ENCODE peak calls at places on chromosomes 6 and 20, in eight cellular contexts. One of them, this sample, is unnamed.

GRCh38 chr6:169720207-169720855 is 4.0 kb downstream of the PHF10 start:
- DNase-seq in heart left ventricle: no peak
- DNase-seq in hepatocyte: no peak
- DNase-seq in mesenchymal stem cell: no peak
- DNase-seq in suprapubic skin: no peak
- DNase-seq in body of pancreas: no peak
- DNase-seq in adrenal gland: no peak
- DNase-seq in cardiac muscle cell: no peak
- DNase-seq in this sample: no peak

GRCh38 chr20:22958390-22958789 is 76.7 kb upstream of the SSTR4 start:
- DNase-seq in heart left ventricle: no peak
- DNase-seq in hepatocyte: no peak
- DNase-seq in mesenchymal stem cell: no peak
- DNase-seq in suprapubic skin: no peak
- DNase-seq in body of pancreas: no peak
- DNase-seq in adrenal gland: no peak
- DNase-seq in cardiac muscle cell: no peak
- DNase-seq in this sample: no peak

GRCh38 chr6:15096894-15097837 is 148.7 kb upstream of the JARID2 start:
- DNase-seq in heart left ventricle: no peak
- DNase-seq in hepatocyte: no peak
- DNase-seq in mesenchymal stem cell: no peak
- DNase-seq in suprapubic skin: no peak
- DNase-seq in body of pancreas: no peak
- DNase-seq in adrenal gland: no peak
- DNase-seq in cardiac muscle cell: peak; percentile 31
- DNase-seq in this sample: no peak

GRCh38 chr6:145798530-145798929 is 16.1 kb downstream of the FBXO30 start:
- DNase-seq in heart left ventricle: no peak
- DNase-seq in hepatocyte: no peak
- DNase-seq in mesenchymal stem cell: no peak
- DNase-seq in suprapubic skin: no peak
- DNase-seq in body of pancreas: no peak
- DNase-seq in adrenal gland: no peak
- DNase-seq in cardiac muscle cell: peak; percentile 28
- DNase-seq in this sample: no peak

GRCh38 chr6:5335020-5335419 is 73.7 kb downstream of the FARS2 start:
- DNase-seq in heart left ventricle: no peak
- DNase-seq in hepatocyte: no peak
- DNase-seq in mesenchymal stem cell: no peak
- DNase-seq in suprapubic skin: no peak
- DNase-seq in body of pancreas: no peak
- DNase-seq in adrenal gland: no peak
- DNase-seq in cardiac muscle cell: no peak
- DNase-seq in this sample: no peak

GRCh38 chr6:5034328-5034727 is 30.5 kb upstream of the RPP40 start:
- DNase-seq in heart left ventricle: no peak
- DNase-seq in hepatocyte: no peak
- DNase-seq in mesenchymal stem cell: no peak
- DNase-seq in suprapubic skin: no peak
- DNase-seq in body of pancreas: no peak
- DNase-seq in adrenal gland: no peak
- DNase-seq in cardiac muscle cell: no peak
- DNase-seq in this sample: peak; percentile 18

GRCh38 chr6:157323924-157324276 is 581 bp upstream of the TMEM242 start:
- DNase-seq in heart left ventricle: peak; percentile 83
- DNase-seq in hepatocyte: peak; percentile 88
- DNase-seq in mesenchymal stem cell: peak; percentile 89
- DNase-seq in suprapubic skin: peak; percentile 90
- DNase-seq in body of pancreas: peak; percentile 85
- DNase-seq in adrenal gland: peak; percentile 91
- DNase-seq in cardiac muscle cell: peak; percentile 91
- DNase-seq in this sample: peak; percentile 91

GRCh38 chr6:5682530-5682929 is 324.2 kb downstream of the NRN1 start:
- DNase-seq in heart left ventricle: no peak
- DNase-seq in hepatocyte: no peak
- DNase-seq in mesenchymal stem cell: no peak
- DNase-seq in suprapubic skin: no peak
- DNase-seq in body of pancreas: no peak
- DNase-seq in adrenal gland: no peak
- DNase-seq in cardiac muscle cell: no peak
- DNase-seq in this sample: no peak

GRCh38 chr6:149250982-149251381 is 66.5 kb upstream of the TAB2 start:
- DNase-seq in heart left ventricle: no peak
- DNase-seq in hepatocyte: no peak
- DNase-seq in mesenchymal stem cell: no peak
- DNase-seq in suprapubic skin: no peak
- DNase-seq in body of pancreas: no peak
- DNase-seq in adrenal gland: no peak
- DNase-seq in cardiac muscle cell: no peak
- DNase-seq in this sample: no peak

GRCh38 chr6:157760589-157761330 is 62.3 kb upstream of the SNX9 start:
- DNase-seq in heart left ventricle: no peak
- DNase-seq in hepatocyte: no peak
- DNase-seq in mesenchymal stem cell: peak; percentile 77
- DNase-seq in suprapubic skin: no peak
- DNase-seq in body of pancreas: no peak
- DNase-seq in adrenal gland: no peak
- DNase-seq in cardiac muscle cell: peak; percentile 82
- DNase-seq in this sample: no peak

GRCh38 chr6:18990313-18990978 is 603.3 kb downstream of the RNF144B start:
- DNase-seq in heart left ventricle: peak; percentile 64
- DNase-seq in hepatocyte: peak; percentile 90
- DNase-seq in mesenchymal stem cell: peak; percentile 16
- DNase-seq in suprapubic skin: no peak
- DNase-seq in body of pancreas: peak; percentile 64
- DNase-seq in adrenal gland: peak; percentile 77
- DNase-seq in cardiac muscle cell: peak; percentile 62
- DNase-seq in this sample: no peak

GRCh38 chr6:105900120-105900937 is 185.8 kb upstream of the PRDM1 start:
- DNase-seq in heart left ventricle: no peak
- DNase-seq in hepatocyte: no peak
- DNase-seq in mesenchymal stem cell: peak; percentile 89
- DNase-seq in suprapubic skin: no peak
- DNase-seq in body of pancreas: no peak
- DNase-seq in adrenal gland: no peak
- DNase-seq in cardiac muscle cell: peak; percentile 10
- DNase-seq in this sample: no peak

GRCh38 chr6:56957856-56958255 is 2.9 kb downstream of the BEND6 start:
- DNase-seq in heart left ventricle: no peak
- DNase-seq in hepatocyte: no peak
- DNase-seq in mesenchymal stem cell: no peak
- DNase-seq in suprapubic skin: no peak
- DNase-seq in body of pancreas: no peak
- DNase-seq in adrenal gland: no peak
- DNase-seq in cardiac muscle cell: no peak
- DNase-seq in this sample: no peak

GRCh38 chr6:7542878-7543394 is 1.5 kb downstream of the DSP start:
- DNase-seq in heart left ventricle: peak; percentile 75
- DNase-seq in hepatocyte: peak; percentile 94
- DNase-seq in mesenchymal stem cell: peak; percentile 72
- DNase-seq in suprapubic skin: peak; percentile 83
- DNase-seq in body of pancreas: peak; percentile 93
- DNase-seq in adrenal gland: peak; percentile 89
- DNase-seq in cardiac muscle cell: peak; percentile 26
- DNase-seq in this sample: no peak

GRCh38 chr6:170139531-170139930 is 151.3 kb downstream of the DLL1 start:
- DNase-seq in heart left ventricle: peak; percentile 7
- DNase-seq in hepatocyte: no peak
- DNase-seq in mesenchymal stem cell: no peak
- DNase-seq in suprapubic skin: peak; percentile 69
- DNase-seq in body of pancreas: no peak
- DNase-seq in adrenal gland: no peak
- DNase-seq in cardiac muscle cell: no peak
- DNase-seq in this sample: peak; percentile 52

GRCh38 chr6:139325003-139325600 is 33.3 kb upstream of the TXLNB start:
- DNase-seq in heart left ventricle: no peak
- DNase-seq in hepatocyte: no peak
- DNase-seq in mesenchymal stem cell: no peak
- DNase-seq in suprapubic skin: no peak
- DNase-seq in body of pancreas: no peak
- DNase-seq in adrenal gland: no peak
- DNase-seq in cardiac muscle cell: no peak
- DNase-seq in this sample: no peak

GRCh38 chr20:16548073-16548672 is 25.1 kb downstream of the KIF16B start:
- DNase-seq in heart left ventricle: no peak
- DNase-seq in hepatocyte: no peak
- DNase-seq in mesenchymal stem cell: no peak
- DNase-seq in suprapubic skin: no peak
- DNase-seq in body of pancreas: no peak
- DNase-seq in adrenal gland: no peak
- DNase-seq in cardiac muscle cell: no peak
- DNase-seq in this sample: no peak

GRCh38 chr6:49772296-49772695 is 14.8 kb downstream of the PGK2 start:
- DNase-seq in heart left ventricle: no peak
- DNase-seq in hepatocyte: no peak
- DNase-seq in mesenchymal stem cell: no peak
- DNase-seq in suprapubic skin: no peak
- DNase-seq in body of pancreas: no peak
- DNase-seq in adrenal gland: no peak
- DNase-seq in cardiac muscle cell: no peak
- DNase-seq in this sample: no peak

GRCh38 chr6:31693535-31693934 is 9.6 kb downstream of the ABHD16A start:
- DNase-seq in heart left ventricle: no peak
- DNase-seq in hepatocyte: no peak
- DNase-seq in mesenchymal stem cell: no peak
- DNase-seq in suprapubic skin: no peak
- DNase-seq in body of pancreas: no peak
- DNase-seq in adrenal gland: no peak
- DNase-seq in cardiac muscle cell: no peak
- DNase-seq in this sample: no peak

GRCh38 chr6:40640591-40641293 is 53.6 kb upstream of the LRFN2 start:
- DNase-seq in heart left ventricle: peak; percentile 22
- DNase-seq in hepatocyte: no peak
- DNase-seq in mesenchymal stem cell: no peak
- DNase-seq in suprapubic skin: no peak
- DNase-seq in body of pancreas: peak; percentile 6
- DNase-seq in adrenal gland: no peak
- DNase-seq in cardiac muscle cell: peak; percentile 6
- DNase-seq in this sample: no peak

GRCh38 chr20:52219441-52219840 is 27.9 kb upstream of the ZFP64 start:
- DNase-seq in heart left ventricle: no peak
- DNase-seq in hepatocyte: no peak
- DNase-seq in mesenchymal stem cell: peak; percentile 15
- DNase-seq in suprapubic skin: no peak
- DNase-seq in body of pancreas: no peak
- DNase-seq in adrenal gland: no peak
- DNase-seq in cardiac muscle cell: no peak
- DNase-seq in this sample: no peak

GRCh38 chr20:21185849-21186248 is 60.0 kb downstream of the KIZ start:
- DNase-seq in heart left ventricle: no peak
- DNase-seq in hepatocyte: no peak
- DNase-seq in mesenchymal stem cell: no peak
- DNase-seq in suprapubic skin: no peak
- DNase-seq in body of pancreas: no peak
- DNase-seq in adrenal gland: no peak
- DNase-seq in cardiac muscle cell: no peak
- DNase-seq in this sample: no peak

GRCh38 chr6:135088232-135088760 is 33.7 kb upstream of the HBS1L start:
- DNase-seq in heart left ventricle: no peak
- DNase-seq in hepatocyte: no peak
- DNase-seq in mesenchymal stem cell: no peak
- DNase-seq in suprapubic skin: no peak
- DNase-seq in body of pancreas: no peak
- DNase-seq in adrenal gland: no peak
- DNase-seq in cardiac muscle cell: no peak
- DNase-seq in this sample: no peak

GRCh38 chr6:25973923-25974555 is 11.4 kb downstream of the TRIM38 start:
- DNase-seq in heart left ventricle: no peak
- DNase-seq in hepatocyte: no peak
- DNase-seq in mesenchymal stem cell: no peak
- DNase-seq in suprapubic skin: no peak
- DNase-seq in body of pancreas: no peak
- DNase-seq in adrenal gland: no peak
- DNase-seq in cardiac muscle cell: no peak
- DNase-seq in this sample: no peak

GRCh38 chr6:13710552-13711383 is 867 bp downstream of the RANBP9 start:
- DNase-seq in heart left ventricle: peak; percentile 47
- DNase-seq in hepatocyte: peak; percentile 65
- DNase-seq in mesenchymal stem cell: peak; percentile 38
- DNase-seq in suprapubic skin: peak; percentile 83
- DNase-seq in body of pancreas: peak; percentile 66
- DNase-seq in adrenal gland: peak; percentile 54
- DNase-seq in cardiac muscle cell: no peak
- DNase-seq in this sample: peak; percentile 68

GRCh38 chr6:11011787-11012234 is 32.3 kb downstream of the ELOVL2 start:
- DNase-seq in heart left ventricle: no peak
- DNase-seq in hepatocyte: peak; percentile 71
- DNase-seq in mesenchymal stem cell: no peak
- DNase-seq in suprapubic skin: no peak
- DNase-seq in body of pancreas: peak; percentile 69
- DNase-seq in adrenal gland: no peak
- DNase-seq in cardiac muscle cell: peak; percentile 65
- DNase-seq in this sample: no peak
- H3K4me1 ChIP-seq in heart left ventricle: peaks cover 29% of the 10 kb centered on the region
- H3K4me1 ChIP-seq in hepatocyte: peaks cover 52% of the 10 kb centered on the region
- H3K4me1 ChIP-seq in mesenchymal stem cell: peaks cover 12% of the 10 kb centered on the region
- H3K4me1 ChIP-seq in suprapubic skin: peaks cover 17% of the 10 kb centered on the region
- H3K4me1 ChIP-seq in body of pancreas: peaks cover 8% of the 10 kb centered on the region
- H3K4me1 ChIP-seq in adrenal gland: no peaks in the 10 kb centered on the region
- H3K4me1 ChIP-seq in cardiac muscle cell: peaks cover 9% of the 10 kb centered on the region
- H3K4me1 ChIP-seq in this sample: no peaks in the 10 kb centered on the region

DNA sequence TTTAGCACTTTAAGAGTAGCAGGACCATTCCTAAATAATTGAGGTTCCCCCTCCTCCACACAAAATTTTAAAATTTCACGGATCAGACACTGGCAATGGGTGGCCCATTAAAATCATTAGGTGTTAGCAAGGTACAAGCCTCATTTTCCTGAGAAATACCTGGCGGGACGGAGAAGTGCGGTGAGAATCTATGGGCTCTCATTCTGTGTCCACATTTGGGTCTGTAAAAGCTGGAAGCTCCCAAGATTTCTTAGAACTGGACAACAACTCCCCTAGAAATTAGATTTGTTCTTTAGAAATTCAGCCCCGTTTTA is 5.9 kb downstream of the SIM1 start:
- DNase-seq in heart left ventricle: no peak
- DNase-seq in hepatocyte: no peak
- DNase-seq in mesenchymal stem cell: no peak
- DNase-seq in suprapubic skin: no peak
- DNase-seq in body of pancreas: no peak
- DNase-seq in adrenal gland: no peak
- DNase-seq in cardiac muscle cell: no peak
- DNase-seq in this sample: no peak
- H3K27me3 ChIP-seq in heart left ventricle: peaks cover 93% of the 10 kb centered on the region
- H3K27me3 ChIP-seq in hepatocyte: peaks cover 100% of the 10 kb centered on the region
- H3K27me3 ChIP-seq in mesenchymal stem cell: peaks cover 84% of the 10 kb centered on the region
- H3K27me3 ChIP-seq in suprapubic skin: peaks cover 100% of the 10 kb centered on the region
- H3K27me3 ChIP-seq in body of pancreas: no peaks in the 10 kb centered on the region
- H3K27me3 ChIP-seq in adrenal gland: peaks cover 100% of the 10 kb centered on the region
- H3K27me3 ChIP-seq in cardiac muscle cell: peaks cover 100% of the 10 kb centered on the region
- H3K27me3 ChIP-seq in this sample: peaks cover 83% of the 10 kb centered on the region

GRCh38 chr20:59680148-59680650 is 75.9 kb downstream of the PHACTR3 start:
- DNase-seq in heart left ventricle: no peak
- DNase-seq in hepatocyte: no peak
- DNase-seq in mesenchymal stem cell: no peak
- DNase-seq in suprapubic skin: no peak
- DNase-seq in body of pancreas: no peak
- DNase-seq in adrenal gland: no peak
- DNase-seq in cardiac muscle cell: no peak
- DNase-seq in this sample: no peak
- H3K27ac ChIP-seq in heart left ventricle: no peak overlapping the region
- H3K27ac ChIP-seq in hepatocyte: no peak overlapping the region
- H3K27ac ChIP-seq in mesenchymal stem cell: no peak overlapping the region
- H3K27ac ChIP-seq in suprapubic skin: no peak overlapping the region
- H3K27ac ChIP-seq in body of pancreas: no peak overlapping the region
- H3K27ac ChIP-seq in adrenal gland: no peak overlapping the region
- H3K27ac ChIP-seq in cardiac muscle cell: no peak overlapping the region
- H3K27ac ChIP-seq in this sample: no peak overlapping the region

GRCh38 chr6:45710304-45710821 is 305.3 kb downstream of the CLIC5 start:
- DNase-seq in heart left ventricle: no peak
- DNase-seq in hepatocyte: peak; percentile 32
- DNase-seq in mesenchymal stem cell: peak; percentile 53
- DNase-seq in suprapubic skin: no peak
- DNase-seq in body of pancreas: peak; percentile 33
- DNase-seq in adrenal gland: no peak
- DNase-seq in cardiac muscle cell: peak; percentile 39
- DNase-seq in this sample: no peak
- H3K4me1 ChIP-seq in heart left ventricle: peaks cover 6% of the 10 kb centered on the region
- H3K4me1 ChIP-seq in hepatocyte: peaks cover 6% of the 10 kb centered on the region
- H3K4me1 ChIP-seq in mesenchymal stem cell: peaks cover 8% of the 10 kb centered on the region
- H3K4me1 ChIP-seq in suprapubic skin: peaks cover 10% of the 10 kb centered on the region
- H3K4me1 ChIP-seq in body of pancreas: no peaks in the 10 kb centered on the region
- H3K4me1 ChIP-seq in adrenal gland: no peaks in the 10 kb centered on the region
- H3K4me1 ChIP-seq in cardiac muscle cell: no peaks in the 10 kb centered on the region
- H3K4me1 ChIP-seq in this sample: peaks cover 3% of the 10 kb centered on the region

This sample was measured in ascending aorta.